ENCODE peak calls at places on chromosomes 16 and 17, in nine cellular contexts. S is CD8-positive, alpha-beta memory T cell; N is heart left ventricle; W is uterus; A is stomach; B is psoas muscle; C is tibial artery; H is pancreas; Y is neural progenitor cell. J is an unnamed sample.

GRCh38 chr17:10177921-10178788 is 20.3 kb downstream of the GAS7 start:
- DNase-seq in S (no peak), N (no peak), W (no peak), A (no peak), B (peak; percentile 40), C (no peak), H (no peak), Y (peak; percentile 33), J (no peak)

GRCh38 chr16:68969338-68969737 is 126.0 kb downstream of the TANGO6 start:
- DNase-seq in S (no peak), N (no peak), W (no peak), A (no peak), B (no peak), C (no peak), H (no peak), Y (no peak), J (no peak)

GRCh38 chr16:23062524-23062923 is 86.7 kb downstream of the USP31 start:
- DNase-seq in S (no peak), N (no peak), W (no peak), A (no peak), B (no peak), C (no peak), H (no peak), Y (no peak), J (no peak)

GRCh38 chr17:14080847-14081251 is 11.5 kb downstream of the COX10 start:
- DNase-seq in S (no peak), N (no peak), W (no peak), A (no peak), B (no peak), C (no peak), H (no peak), Y (no peak), J (no peak)

GRCh38 chr17:43578699-43579569 is 32.8 kb upstream of the ETV4 start:
- DNase-seq in S (peak; percentile 1), N (peak; percentile 39), W (no peak), A (no peak), B (no peak), C (no peak), H (no peak), Y (peak; percentile 51), J (no peak)

GRCh38 chr16:83928341-83929055 is 24.5 kb upstream of the OSGIN1 start:
- DNase-seq in S (no peak), N (no peak), W (no peak), A (no peak), B (peak; percentile 4), C (no peak), H (no peak), Y (no peak), J (no peak)

GRCh38 chr17:45128331-45128730 is 4.0 kb downstream of the PLCD3 start:
- DNase-seq in S (no peak), N (no peak), W (no peak), A (no peak), B (peak; percentile 16), C (no peak), H (no peak), Y (no peak), J (no peak)

GRCh38 chr17:82416264-82416663 is 1.9 kb upstream of the HEXD start:
- DNase-seq in S (no peak), N (no peak), W (no peak), A (no peak), B (no peak), C (no peak), H (no peak), Y (no peak), J (no peak)

GRCh38 chr16:280552-280951 is at the start of gene ARHGDIG:
- DNase-seq in S (no peak), N (no peak), W (no peak), A (no peak), B (no peak), C (no peak), H (peak; percentile 36), Y (peak; percentile 71), J (no peak)

GRCh38 chr17:43085489-43085888 is 39.7 kb downstream of the BRCA1 start:
- DNase-seq in S (no peak), N (no peak), W (no peak), A (no peak), B (no peak), C (no peak), H (no peak), Y (no peak), J (no peak)

GRCh38 chr17:82734987-82735866 is at the start of gene FN3K:
- DNase-seq in S (peak; percentile 38), N (peak; percentile 75), W (peak; percentile 68), A (peak; percentile 74), B (peak; percentile 74), C (peak; percentile 47), H (peak; percentile 66), Y (peak; percentile 91), J (peak; percentile 81)

GRCh38 chr16:67349172-67349571 is 22.6 kb downstream of the LRRC36 start:
- DNase-seq in S (no peak), N (no peak), W (no peak), A (no peak), B (no peak), C (no peak), H (no peak), Y (no peak), J (no peak)

GRCh38 chr17:70569131-70569530 is 399.8 kb downstream of the KCNJ2 start:
- DNase-seq in S (no peak), N (no peak), W (no peak), A (no peak), B (no peak), C (no peak), H (no peak), Y (no peak), J (no peak)

GRCh38 chr16:79997257-79997656 is 396.7 kb upstream of the MAF start:
- DNase-seq in S (no peak), N (no peak), W (no peak), A (no peak), B (no peak), C (no peak), H (no peak), Y (peak; percentile 50), J (no peak)

GRCh38 chr16:14013571-14014283 is 57.4 kb upstream of the MRTFB start:
- DNase-seq in S (no peak), N (peak; percentile 36), W (peak; percentile 49), A (no peak), B (no peak), C (peak; percentile 60), H (peak; percentile 34), Y (no peak), J (no peak)
- H3K27ac ChIP-seq in S (no peak overlapping the region), N (no peak overlapping the region), W (peak overlapping the region; percentile 65), A (peak overlapping the region; percentile 43), B (peak overlapping the region; percentile 77), C (peak overlapping the region; percentile 76), H (peak overlapping the region; percentile 54), Y (no peak overlapping the region), J (peak overlapping the region; percentile 56)

GRCh38 chr17:76479515-76480048 is 12.2 kb downstream of the AANAT start:
- DNase-seq in S (no peak), N (no peak), W (no peak), A (no peak), B (no peak), C (no peak), H (no peak), Y (no peak), J (no peak)

GRCh38 chr17:76478097-76478496 is 10.7 kb downstream of the AANAT start:
- DNase-seq in S (no peak), N (no peak), W (no peak), A (no peak), B (no peak), C (no peak), H (no peak), Y (no peak), J (no peak)

GRCh38 chr17:76480676-76481075 is 13.3 kb downstream of the AANAT start:
- DNase-seq in S (no peak), N (no peak), W (no peak), A (no peak), B (no peak), C (no peak), H (no peak), Y (peak; percentile 45), J (no peak)

GRCh38 chr17:76477576-76477975 is 10.2 kb downstream of the AANAT start:
- DNase-seq in S (no peak), N (no peak), W (no peak), A (no peak), B (no peak), C (no peak), H (no peak), Y (no peak), J (no peak)

GRCh38 chr17:76478730-76479514 is 11.5 kb downstream of the AANAT start:
- DNase-seq in S (no peak), N (no peak), W (no peak), A (no peak), B (no peak), C (no peak), H (no peak), Y (no peak), J (no peak)
- H3K4me3 ChIP-seq in S (no peak overlapping the region), N (no peak overlapping the region), W (no peak overlapping the region), A (no peak overlapping the region), B (no peak overlapping the region), C (no peak overlapping the region), H (no peak overlapping the region), Y (no peak overlapping the region), J (no peak overlapping the region)

GRCh38 chr17:80706454-80706853 is 161.8 kb downstream of the RPTOR start:
- DNase-seq in S (no peak), N (no peak), W (no peak), A (no peak), B (no peak), C (no peak), H (no peak), Y (no peak), J (no peak)

GRCh38 chr17:80704894-80705293 is 160.3 kb downstream of the RPTOR start:
- DNase-seq in S (no peak), N (no peak), W (no peak), A (no peak), B (no peak), C (no peak), H (no peak), Y (no peak), J (no peak)

GRCh38 chr17:80708497-80708896 is 163.9 kb downstream of the RPTOR start:
- DNase-seq in S (no peak), N (no peak), W (no peak), A (no peak), B (no peak), C (no peak), H (no peak), Y (no peak), J (no peak)

GRCh38 chr17:80704381-80704819 is 159.8 kb downstream of the RPTOR start:
- DNase-seq in S (no peak), N (no peak), W (no peak), A (no peak), B (no peak), C (no peak), H (no peak), Y (no peak), J (no peak)

DNA sequence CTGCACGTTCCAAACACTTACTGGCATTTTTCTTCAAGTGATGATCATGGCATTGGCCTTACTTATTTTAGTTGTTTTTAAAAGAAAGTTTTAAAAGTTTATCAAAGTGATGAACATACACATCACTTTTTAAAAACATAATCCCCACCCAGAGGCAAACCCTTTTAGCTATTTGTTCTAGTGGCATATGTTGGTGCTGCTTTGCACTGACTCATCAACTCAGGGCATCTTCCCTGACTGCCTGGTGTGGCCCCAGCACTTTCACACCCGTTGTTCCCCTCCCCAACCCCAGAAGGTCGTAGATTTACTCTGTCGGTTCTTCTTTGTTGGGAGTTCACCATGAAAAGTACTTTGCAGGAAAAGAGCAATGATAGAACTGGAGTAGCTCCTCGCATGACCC is 161.3 kb downstream of the RPTOR start:
- DNase-seq in S (no peak), N (no peak), W (no peak), A (no peak), B (no peak), C (no peak), H (no peak), Y (no peak), J (no peak)
- H3K4me1 ChIP-seq in S (peaks cover 47% of the 10 kb centered on the region), N (peaks cover 9% of the 10 kb centered on the region), W (no peaks in the 10 kb centered on the region), A (peaks cover 6% of the 10 kb centered on the region), B (peaks cover 5% of the 10 kb centered on the region), C (no peaks in the 10 kb centered on the region), H (no peaks in the 10 kb centered on the region), Y (peaks cover 22% of the 10 kb centered on the region), J (no peaks in the 10 kb centered on the region)

GRCh38 chr17:17590141-17590735 is 1.3 kb downstream of the PEMT start:
- DNase-seq in S (no peak), N (no peak), W (no peak), A (no peak), B (no peak), C (no peak), H (no peak), Y (no peak), J (no peak)
- H3K27ac ChIP-seq in S (peak overlapping the region; percentile 31), N (no peak overlapping the region), W (peak overlapping the region; percentile 80), A (no peak overlapping the region), B (peak overlapping the region; percentile 92), C (no peak overlapping the region), H (no peak overlapping the region), Y (no peak overlapping the region), J (peak overlapping the region; percentile 96)

J was measured in lower lobe of right lung.